ENCODE peak calls at places on chromosome 9, in eight cellular contexts. One of them, this sample, is unnamed.

GRCh38 chr9:116792271-116792670 is 105.2 kb downstream of the TRIM32 start:
- DNase-seq in cardiac fibroblast: no peak
- DNase-seq in spleen: no peak
- DNase-seq in heart right ventricle: no peak
- DNase-seq in fibroblast of mammary gland: no peak
- DNase-seq in heart left ventricle: no peak
- DNase-seq in mesothelial cell of epicardium: no peak
- DNase-seq in cardiac muscle cell: no peak
- DNase-seq in this sample: no peak

GRCh38 chr9:70672136-70672535 is 257.7 kb upstream of the KLF9 start:
- DNase-seq in cardiac fibroblast: peak
- DNase-seq in spleen: no peak
- DNase-seq in heart right ventricle: no peak
- DNase-seq in fibroblast of mammary gland: peak
- DNase-seq in heart left ventricle: no peak
- DNase-seq in mesothelial cell of epicardium: no peak
- DNase-seq in cardiac muscle cell: no peak
- DNase-seq in this sample: no peak

GRCh38 chr9:6646028-6646636 is 603 bp upstream of the GLDC start:
- DNase-seq in cardiac fibroblast: no peak
- DNase-seq in spleen: no peak
- DNase-seq in heart right ventricle: no peak
- DNase-seq in fibroblast of mammary gland: no peak
- DNase-seq in heart left ventricle: no peak
- DNase-seq in mesothelial cell of epicardium: no peak
- DNase-seq in cardiac muscle cell: no peak
- DNase-seq in this sample: no peak

GRCh38 chr9:29209748-29210276 is 1636.5 kb upstream of the C9orf72 start:
- DNase-seq in cardiac fibroblast: no peak
- DNase-seq in spleen: no peak
- DNase-seq in heart right ventricle: no peak
- DNase-seq in fibroblast of mammary gland: no peak
- DNase-seq in heart left ventricle: no peak
- DNase-seq in mesothelial cell of epicardium: no peak
- DNase-seq in cardiac muscle cell: no peak
- DNase-seq in this sample: no peak

GRCh38 chr9:127822108-127822507 is 19.4 kb downstream of the FPGS start:
- DNase-seq in cardiac fibroblast: no peak
- DNase-seq in spleen: no peak
- DNase-seq in heart right ventricle: no peak
- DNase-seq in fibroblast of mammary gland: no peak
- DNase-seq in heart left ventricle: no peak
- DNase-seq in mesothelial cell of epicardium: no peak
- DNase-seq in cardiac muscle cell: no peak
- DNase-seq in this sample: no peak

GRCh38 chr9:125255781-125256391 is 5.7 kb upstream of the GAPVD1 start:
- DNase-seq in cardiac fibroblast: peak
- DNase-seq in spleen: no peak
- DNase-seq in heart right ventricle: no peak
- DNase-seq in fibroblast of mammary gland: no peak
- DNase-seq in heart left ventricle: no peak
- DNase-seq in mesothelial cell of epicardium: no peak
- DNase-seq in cardiac muscle cell: peak
- DNase-seq in this sample: no peak

GRCh38 chr9:1362845-1363244 is 312.7 kb downstream of the DMRT2 start:
- DNase-seq in cardiac fibroblast: no peak
- DNase-seq in spleen: no peak
- DNase-seq in heart right ventricle: peak
- DNase-seq in fibroblast of mammary gland: no peak
- DNase-seq in heart left ventricle: no peak
- DNase-seq in mesothelial cell of epicardium: no peak
- DNase-seq in cardiac muscle cell: no peak
- DNase-seq in this sample: no peak

GRCh38 chr9:69949396-69949795 is 94.3 kb upstream of the MAMDC2 start:
- DNase-seq in cardiac fibroblast: peak
- DNase-seq in spleen: no peak
- DNase-seq in heart right ventricle: no peak
- DNase-seq in fibroblast of mammary gland: peak
- DNase-seq in heart left ventricle: no peak
- DNase-seq in mesothelial cell of epicardium: no peak
- DNase-seq in cardiac muscle cell: no peak
- DNase-seq in this sample: no peak

GRCh38 chr9:138063785-138064184 is 186.2 kb downstream of the CACNA1B start:
- DNase-seq in cardiac fibroblast: no peak
- DNase-seq in spleen: peak
- DNase-seq in heart right ventricle: no peak
- DNase-seq in fibroblast of mammary gland: no peak
- DNase-seq in heart left ventricle: no peak
- DNase-seq in mesothelial cell of epicardium: no peak
- DNase-seq in cardiac muscle cell: no peak
- DNase-seq in this sample: peak

GRCh38 chr9:33468797-33469621 is 4.7 kb downstream of the NOL6 start:
- DNase-seq in cardiac fibroblast: no peak
- DNase-seq in spleen: peak
- DNase-seq in heart right ventricle: no peak
- DNase-seq in fibroblast of mammary gland: no peak
- DNase-seq in heart left ventricle: no peak
- DNase-seq in mesothelial cell of epicardium: no peak
- DNase-seq in cardiac muscle cell: no peak
- DNase-seq in this sample: peak

DNA sequence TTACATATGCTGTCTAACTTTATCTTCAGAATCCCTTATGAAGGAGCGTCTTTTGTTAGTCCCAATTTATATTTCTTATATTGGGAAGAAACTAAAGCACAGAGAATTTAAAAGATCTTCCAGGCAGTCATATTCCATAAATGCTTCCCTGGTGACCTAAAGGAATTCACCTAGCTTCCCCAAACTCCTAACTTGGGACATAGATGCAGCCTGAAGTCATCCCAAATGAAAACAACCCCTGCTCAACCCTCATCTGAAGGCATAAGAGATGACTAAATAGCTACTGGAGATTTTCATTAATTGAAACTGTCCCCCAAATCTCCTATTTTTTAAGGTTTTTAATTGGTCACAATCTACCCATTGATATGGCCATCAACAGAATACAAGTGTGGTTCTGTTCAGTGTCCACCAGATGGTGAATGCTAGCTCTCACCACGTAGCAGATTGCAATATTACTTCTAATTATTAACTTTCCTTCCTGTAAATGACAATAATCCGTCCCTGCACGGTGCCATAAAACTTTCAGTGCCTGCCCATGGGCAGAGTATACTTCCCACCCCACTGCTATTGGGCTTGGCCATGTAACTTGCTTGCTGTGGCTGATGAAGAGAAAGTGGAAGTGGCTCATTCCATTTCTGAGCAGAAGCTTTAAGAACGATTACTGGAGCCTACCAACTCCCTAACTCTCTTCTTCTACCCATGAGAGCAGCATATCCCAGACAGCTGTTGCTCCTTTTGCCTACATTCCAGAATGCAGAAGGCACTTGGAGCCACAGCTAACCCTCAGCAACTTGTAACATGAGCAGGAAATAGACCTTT is 18.7 kb downstream of the PRUNE2 start:
- DNase-seq in cardiac fibroblast: no peak
- DNase-seq in spleen: no peak
- DNase-seq in heart right ventricle: no peak
- DNase-seq in fibroblast of mammary gland: no peak
- DNase-seq in heart left ventricle: no peak
- DNase-seq in mesothelial cell of epicardium: no peak
- DNase-seq in cardiac muscle cell: no peak
- DNase-seq in this sample: no peak
- TF ChIP-seq CTCF in cardiac fibroblast: no peak
- TF ChIP-seq CTCF in spleen: no peak
- TF ChIP-seq CTCF in heart right ventricle: no peak
- TF ChIP-seq CTCF in fibroblast of mammary gland: peak
- TF ChIP-seq CTCF in heart left ventricle: no peak
- TF ChIP-seq CTCF in mesothelial cell of epicardium: no peak
- TF ChIP-seq CTCF in cardiac muscle cell: no peak
- TF ChIP-seq CTCF in this sample: no peak

DNA sequence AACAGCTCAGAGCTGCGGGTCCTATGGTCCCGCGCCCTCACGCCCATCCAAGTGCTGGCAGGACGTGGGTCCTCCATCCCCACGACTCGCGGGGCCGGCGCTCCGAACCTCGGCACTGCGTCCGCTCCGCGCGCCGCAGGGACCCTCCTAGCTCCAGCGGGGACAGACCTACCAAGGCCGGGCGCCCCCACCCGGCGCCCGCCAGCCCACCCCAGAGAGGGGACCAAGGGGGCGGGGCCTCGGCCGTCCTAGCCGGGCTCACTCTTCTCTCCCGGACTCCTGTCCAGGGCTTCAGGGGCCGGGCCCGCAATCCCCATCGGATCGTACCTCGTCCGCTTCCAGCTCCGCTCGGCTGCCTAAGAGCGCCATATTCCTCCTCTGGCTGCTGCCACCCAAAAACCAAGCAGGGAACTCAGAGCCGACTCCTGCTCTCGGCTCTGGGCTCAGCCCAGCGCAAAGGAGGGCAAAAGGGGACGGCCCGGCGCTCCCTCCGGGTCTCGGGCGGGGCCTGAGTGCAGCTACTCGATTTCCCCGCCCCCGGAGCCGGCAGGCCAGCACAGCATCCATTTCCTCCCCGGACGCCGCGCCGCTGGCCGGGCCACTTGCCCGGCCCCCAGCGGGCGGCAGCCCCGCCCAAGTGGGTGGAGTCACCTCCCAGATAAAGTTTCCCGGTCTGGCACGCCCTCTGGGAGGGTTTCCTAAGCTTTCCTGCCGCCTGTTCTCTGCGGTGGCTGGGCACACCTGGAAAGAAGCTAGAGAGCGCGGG is at the start of gene TTC39B:
- DNase-seq in cardiac fibroblast: peak
- DNase-seq in spleen: peak
- DNase-seq in heart right ventricle: peak
- DNase-seq in fibroblast of mammary gland: peak
- DNase-seq in heart left ventricle: peak
- DNase-seq in mesothelial cell of epicardium: peak
- DNase-seq in cardiac muscle cell: peak
- DNase-seq in this sample: peak
- TF ChIP-seq CTCF in cardiac fibroblast: no peak
- TF ChIP-seq CTCF in spleen: no peak
- TF ChIP-seq CTCF in heart right ventricle: peak
- TF ChIP-seq CTCF in fibroblast of mammary gland: no peak
- TF ChIP-seq CTCF in heart left ventricle: no peak
- TF ChIP-seq CTCF in mesothelial cell of epicardium: no peak
- TF ChIP-seq CTCF in cardiac muscle cell: no peak
- TF ChIP-seq CTCF in this sample: no peak

GRCh38 chr9:132651259-132651658 is 18.5 kb downstream of the DDX31 start:
- DNase-seq in cardiac fibroblast: peak
- DNase-seq in spleen: no peak
- DNase-seq in heart right ventricle: no peak
- DNase-seq in fibroblast of mammary gland: peak
- DNase-seq in heart left ventricle: no peak
- DNase-seq in mesothelial cell of epicardium: no peak
- DNase-seq in cardiac muscle cell: no peak
- DNase-seq in this sample: no peak
- TF ChIP-seq CTCF in cardiac fibroblast: peak
- TF ChIP-seq CTCF in spleen: no peak
- TF ChIP-seq CTCF in heart right ventricle: peak
- TF ChIP-seq CTCF in fibroblast of mammary gland: peak
- TF ChIP-seq CTCF in heart left ventricle: peak
- TF ChIP-seq CTCF in mesothelial cell of epicardium: peak
- TF ChIP-seq CTCF in cardiac muscle cell: peak
- TF ChIP-seq CTCF in this sample: peak

DNA sequence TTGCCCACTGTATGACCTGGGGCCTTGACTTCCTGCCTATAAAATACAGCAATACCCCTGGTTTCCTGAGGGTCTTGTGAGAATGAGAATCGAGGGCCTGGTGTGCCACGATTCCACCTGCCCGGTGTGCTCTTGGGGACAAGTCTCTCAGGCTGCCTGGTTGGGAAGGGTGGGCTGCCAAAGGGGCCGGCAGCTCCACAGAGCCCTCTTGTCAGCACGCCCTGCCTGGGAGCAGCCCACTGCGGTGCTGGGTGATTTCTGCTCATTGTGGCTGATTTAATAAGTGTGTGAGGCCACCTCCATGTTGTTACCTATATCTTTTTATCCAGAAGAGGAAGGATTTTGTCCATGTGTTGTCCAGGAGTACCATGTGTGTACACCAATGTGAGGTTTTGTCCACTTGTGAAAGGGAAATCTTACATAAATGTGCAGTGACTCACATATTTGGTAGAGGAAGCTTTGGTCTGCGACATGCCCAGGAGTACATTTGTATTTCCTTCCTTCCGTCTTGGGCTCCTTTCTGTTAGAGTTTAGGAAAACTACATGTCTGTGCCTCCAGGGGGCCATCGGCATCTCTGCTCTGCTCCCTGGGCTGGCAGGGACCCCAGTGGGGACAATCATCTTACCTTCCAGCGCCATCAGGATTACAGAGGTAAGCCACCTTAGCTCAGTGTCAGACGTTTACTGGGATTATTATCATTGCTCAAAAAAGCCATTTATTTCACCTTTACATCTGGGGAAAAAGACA is 108.6 kb downstream of the PHF2 start:
- DNase-seq in cardiac fibroblast: peak
- DNase-seq in spleen: peak
- DNase-seq in heart right ventricle: no peak
- DNase-seq in fibroblast of mammary gland: no peak
- DNase-seq in heart left ventricle: no peak
- DNase-seq in mesothelial cell of epicardium: no peak
- DNase-seq in cardiac muscle cell: no peak
- DNase-seq in this sample: peak
- TF ChIP-seq CTCF in cardiac fibroblast: peak
- TF ChIP-seq CTCF in spleen: no peak
- TF ChIP-seq CTCF in heart right ventricle: no peak
- TF ChIP-seq CTCF in fibroblast of mammary gland: peak
- TF ChIP-seq CTCF in heart left ventricle: no peak
- TF ChIP-seq CTCF in mesothelial cell of epicardium: no peak
- TF ChIP-seq CTCF in cardiac muscle cell: peak
- TF ChIP-seq CTCF in this sample: no peak